ENCODE peak calls at places on chromosomes 7 and 10, in seven cellular contexts. K, X, L, T, F, D and B are unnamed samples.

GRCh38 chr7:35735396-35735795 is 40.5 kb upstream of the HERPUD2 start:
- DNase-seq in X (no peak), D (no peak), T (no peak), L (no peak), K (no peak), F (no peak), B (no peak)

GRCh38 chr7:80087051-80087767 is 47.4 kb upstream of the GNAI1 start:
- DNase-seq in K (no peak), T (peak), F (peak), X (peak), L (no peak), D (no peak), B (no peak)

GRCh38 chr10:132152896-132153580 is 33.7 kb upstream of the DPYSL4 start:
- DNase-seq in F (no peak), L (no peak), D (no peak), T (no peak), X (no peak), K (no peak), B (no peak)

GRCh38 chr7:130925136-130925794 is 191.3 kb upstream of the KLF14 start:
- DNase-seq in F (no peak), K (no peak), T (no peak), D (no peak), L (no peak), X (no peak), B (no peak)

GRCh38 chr7:7534031-7534430 is 1.6 kb downstream of the COL28A1 start:
- DNase-seq in X (no peak), F (no peak), K (no peak), T (no peak), D (no peak), L (no peak), B (no peak)

GRCh38 chr7:123669485-123669884 is 13.8 kb downstream of the LMOD2 start:
- DNase-seq in L (no peak), X (no peak), D (no peak), T (no peak), F (no peak), K (no peak), B (no peak)

GRCh38 chr7:84675633-84676034 is 481.0 kb upstream of the SEMA3A start:
- DNase-seq in K (no peak), L (no peak), F (peak), X (peak), D (no peak), T (no peak), B (no peak)

GRCh38 chr10:3426190-3426845 is 253.7 kb upstream of the PITRM1 start:
- DNase-seq in D (no peak), F (peak), K (no peak), T (peak), L (no peak), X (peak), B (no peak)

GRCh38 chr7:29457141-29457561 is 106.5 kb upstream of the PRR15 start:
- DNase-seq in D (no peak), X (no peak), L (no peak), F (peak), K (no peak), T (no peak), B (no peak)

GRCh38 chr7:117750612-117751563 is 122.4 kb downstream of the CTTNBP2 start:
- DNase-seq in X (no peak), F (peak), D (no peak), L (no peak), K (no peak), T (peak), B (no peak)

GRCh38 chr10:80917636-80918035 is 379.9 kb downstream of the SH2D4B start:
- DNase-seq in F (no peak), D (no peak), L (no peak), X (no peak), T (no peak), K (no peak), B (no peak)

GRCh38 chr10:21649441-21649872 is 115.4 kb downstream of the MLLT10 start:
- DNase-seq in L (no peak), D (no peak), F (no peak), K (no peak), T (no peak), X (no peak), B (no peak)

DNA sequence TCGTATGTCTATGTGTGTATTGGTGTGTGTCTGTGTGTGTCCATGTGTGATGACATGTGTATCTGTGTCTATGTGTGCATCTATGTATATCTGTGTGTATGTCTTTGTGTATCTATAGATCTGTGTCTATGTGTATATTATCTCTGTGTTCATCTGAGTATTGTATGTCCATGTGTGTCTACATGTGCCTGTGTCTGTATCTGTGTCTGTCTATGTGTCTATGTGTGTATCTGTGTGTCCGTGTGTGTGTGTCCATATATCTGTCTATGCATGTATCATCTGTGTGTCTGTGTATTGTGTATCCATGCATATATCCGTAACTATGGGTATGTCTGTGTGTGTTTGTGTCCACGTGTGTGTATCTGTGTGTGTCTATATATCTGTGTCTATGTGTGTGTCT is 2.7 kb upstream of the FAM20C start:
- DNase-seq in T (no peak), L (no peak), X (no peak), F (no peak), K (no peak), D (no peak), B (no peak)
- TF ChIP-seq CTCF in T (no peak), L (no peak), X (no peak), F (no peak), K (no peak), D (no peak), B (no peak)

DNA sequence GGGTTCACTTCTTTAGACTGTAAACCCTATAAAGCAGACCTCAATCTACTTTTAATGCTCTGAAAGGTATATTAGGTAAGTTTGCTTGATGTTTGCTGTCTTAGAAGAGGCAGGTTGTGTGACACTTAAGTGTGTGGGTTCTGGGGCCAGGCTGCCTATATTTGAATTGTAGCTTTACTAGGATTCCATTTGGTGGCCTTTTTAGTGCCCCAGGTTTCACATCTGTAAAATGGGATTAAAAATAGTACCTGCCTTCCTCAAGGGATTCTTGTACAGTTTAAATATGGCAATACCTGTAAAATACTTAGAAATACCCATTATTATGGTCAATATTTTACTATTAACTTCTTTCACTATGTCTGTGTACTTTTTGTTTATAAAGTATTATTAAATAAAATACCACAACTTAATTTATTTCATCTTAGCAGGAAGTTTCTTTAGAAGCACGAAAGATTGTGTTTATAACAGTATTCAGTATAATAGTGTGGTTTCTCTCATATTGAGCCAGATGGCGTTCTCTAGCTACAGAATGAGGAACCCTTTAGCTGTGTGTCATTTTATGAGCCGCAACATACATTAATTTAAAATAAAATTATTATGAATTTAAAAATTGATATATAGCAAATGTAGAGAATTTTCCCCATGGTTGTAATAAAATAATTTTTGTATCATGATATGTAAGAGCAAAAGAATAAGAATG is 94.2 kb downstream of the CDK14 start:
- DNase-seq in D (no peak), T (no peak), L (no peak), X (no peak), K (no peak), F (no peak), B (no peak)
- TF ChIP-seq CTCF in D (no peak), T (no peak), L (no peak), X (no peak), K (no peak), F (no peak), B (no peak)

GRCh38 chr10:33010132-33011037 is 52.4 kb upstream of the ITGB1 start:
- DNase-seq in L (no peak), K (no peak), X (peak), F (peak), D (no peak), T (peak), B (no peak)
- TF ChIP-seq CTCF in L (peak), K (peak), X (peak), F (peak), D (no peak), T (peak), B (no peak)

GRCh38 chr10:68901106-68901927 is at the start of gene DDX50:
- DNase-seq in X (peak), D (peak), T (peak), K (peak), L (peak), F (peak), B (peak)
- TF ChIP-seq CTCF in X (no peak), D (no peak), T (no peak), K (peak), L (peak), F (no peak), B (no peak)

GRCh38 chr10:126158537-126158936 is 229.7 kb downstream of the ADAM12 start:
- DNase-seq in K (no peak), F (no peak), D (no peak), X (no peak), L (no peak), T (no peak), B (no peak)

GRCh38 chr10:126161691-126162090 is 226.6 kb downstream of the ADAM12 start:
- DNase-seq in X (no peak), L (no peak), K (no peak), D (no peak), F (no peak), T (no peak), B (no peak)

GRCh38 chr10:126158090-126158489 is 230.2 kb downstream of the ADAM12 start:
- DNase-seq in D (no peak), X (no peak), F (no peak), K (no peak), L (no peak), T (no peak), B (no peak)

GRCh38 chr10:126160571-126160970 is 227.7 kb downstream of the ADAM12 start:
- DNase-seq in T (no peak), X (no peak), F (no peak), D (no peak), L (no peak), K (no peak), B (no peak)

GRCh38 chr10:126160971-126161630 is 227.2 kb downstream of the ADAM12 start:
- DNase-seq in L (no peak), D (no peak), X (no peak), F (peak), T (no peak), K (no peak), B (no peak)
- TF ChIP-seq CTCF in L (peak), D (no peak), X (no peak), F (peak), T (peak), K (no peak), B (no peak)

GRCh38 chr10:86178401-86179142 is 188.0 kb downstream of the GRID1 start:
- DNase-seq in X (no peak), L (peak), F (peak), T (no peak), K (no peak), D (no peak), B (no peak)
- TF ChIP-seq CTCF in X (peak), L (peak), F (peak), T (peak), K (no peak), D (no peak), B (no peak)

DNA sequence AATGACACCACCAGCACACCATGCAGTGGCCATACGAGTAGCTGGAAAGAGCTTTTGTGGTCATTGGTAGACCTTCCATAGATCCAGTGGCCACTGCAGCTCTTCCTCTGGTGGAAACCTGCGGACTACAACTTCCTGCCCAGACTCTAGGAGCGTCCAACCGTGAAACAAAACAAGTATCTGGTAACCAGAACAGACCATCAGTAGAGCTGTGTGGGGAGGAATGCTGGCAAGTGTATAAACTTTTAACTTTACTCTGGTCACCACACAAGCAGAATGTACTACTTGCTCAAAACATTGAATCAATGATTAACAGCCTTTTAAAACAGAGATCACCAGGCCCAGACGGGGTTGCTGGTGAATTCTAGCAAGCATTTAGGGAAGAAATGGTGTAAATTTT is 154.7 kb upstream of the DGKB start:
- DNase-seq in T (no peak), X (no peak), F (no peak), D (no peak), K (no peak), L (no peak), B (no peak)
- TF ChIP-seq CTCF in T (no peak), X (no peak), F (no peak), D (no peak), K (no peak), L (no peak), B (no peak)

GRCh38 chr7:8823486-8823885 is 390.1 kb downstream of the NXPH1 start:
- DNase-seq in F (no peak), D (no peak), L (no peak), X (no peak), T (no peak), K (no peak), B (no peak)
- TF ChIP-seq CTCF in F (no peak), D (no peak), L (no peak), X (no peak), T (no peak), K (no peak), B (no peak)

DNA sequence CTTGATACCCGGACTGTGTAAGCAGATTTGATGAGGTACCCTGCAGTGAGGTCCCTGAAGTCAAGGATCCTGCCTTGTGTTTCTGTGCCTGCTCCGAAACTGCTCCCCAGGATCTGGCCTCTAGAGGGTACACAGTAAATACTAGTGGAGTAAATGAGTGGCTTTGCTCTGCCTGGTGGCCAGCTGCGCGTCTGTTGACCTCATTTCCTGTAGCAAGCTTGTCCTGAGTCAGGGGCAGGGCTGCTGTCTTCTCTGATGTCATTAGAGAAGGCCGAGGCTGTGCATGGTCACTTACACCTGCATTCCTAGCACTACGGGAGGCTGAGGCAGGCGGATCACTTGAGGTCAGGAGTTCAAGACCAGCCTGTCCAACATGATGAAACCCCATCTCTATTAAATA is 191.8 kb downstream of the FANK1 start:
- DNase-seq in X (peak), D (no peak), K (no peak), F (peak), T (no peak), L (no peak), B (no peak)
- TF ChIP-seq CTCF in X (no peak), D (no peak), K (no peak), F (peak), T (no peak), L (no peak), B (no peak)